ENCODE peak calls at places on chromosomes 13 and 19, in four cellular contexts. Z, E, N and K are unnamed samples.

GRCh38 chr13:114320065-114320464 is 5.8 kb downstream of the CHAMP1 start:
- DNase-seq in Z (peak; percentile 50), E (no peak), N (no peak), K (no peak)

GRCh38 chr19:50896591-50897190 is 14.5 kb downstream of the KLK4 start:
- DNase-seq in Z (peak; percentile 40), E (peak; percentile 26), N (peak; percentile 100), K (peak; percentile 60)

GRCh38 chr19:31140717-31141116 is 208.5 kb downstream of the TSHZ3 start:
- DNase-seq in Z (no peak), E (no peak), N (no peak), K (no peak)

GRCh38 chr19:17834350-17835181 is 13.2 kb downstream of the JAK3 start:
- DNase-seq in Z (peak; percentile 40), E (no peak), N (no peak), K (no peak)

GRCh38 chr13:51066091-51066831 is 44.8 kb downstream of the C13orf42 start:
- DNase-seq in Z (no peak), E (no peak), N (no peak), K (no peak)

GRCh38 chr13:27854606-27855005 is 62.3 kb downstream of the GSX1 start:
- DNase-seq in Z (no peak), E (no peak), N (no peak), K (no peak)

GRCh38 chr13:109182777-109183465 is 553.5 kb downstream of the MYO16 start:
- DNase-seq in Z (no peak), E (no peak), N (no peak), K (no peak)

GRCh38 chr13:45249662-45250061 is 48.8 kb upstream of the KCTD4 start:
- DNase-seq in Z (no peak), E (no peak), N (no peak), K (no peak)

GRCh38 chr19:54473071-54473941 is at the start of gene CDC42EP5:
- DNase-seq in Z (peak; percentile 58), E (no peak), N (no peak), K (no peak)

GRCh38 chr19:3852614-3853254 is 16.1 kb downstream of the ZFR2 start:
- DNase-seq in Z (peak; percentile 63), E (peak; percentile 31), N (no peak), K (peak; percentile 79)

GRCh38 chr19:42301646-42302204 is at the start of gene PRR19:
- DNase-seq in Z (peak; percentile 74), E (no peak), N (no peak), K (no peak)

GRCh38 chr13:98089826-98090225 is 53.1 kb upstream of the FARP1 start:
- DNase-seq in Z (no peak), E (no peak), N (no peak), K (no peak)

GRCh38 chr19:43455321-43456113 is 9.9 kb downstream of the LYPD3 start:
- DNase-seq in Z (no peak), E (no peak), N (no peak), K (no peak)

GRCh38 chr13:103516009-103516795 is 450.0 kb upstream of the SLC10A2 start:
- DNase-seq in Z (no peak), E (no peak), N (no peak), K (no peak)

GRCh38 chr19:51771369-51771768 is 10.4 kb downstream of the FPR2 start:
- DNase-seq in Z (no peak), E (no peak), N (no peak), K (no peak)

GRCh38 chr13:73171926-73172325 is 113.1 kb downstream of the KLF5 start:
- DNase-seq in Z (no peak), E (no peak), N (no peak), K (no peak)

GRCh38 chr19:49507803-49508494 is 4.5 kb upstream of the FCGRT start:
- DNase-seq in Z (no peak), E (no peak), N (no peak), K (no peak)
- TF ChIP-seq CEBPB in Z (no peak), E (peak; percentile 60), N (no peak), K (no peak)

GRCh38 chr19:38042132-38042531 is 135.1 kb downstream of the SIPA1L3 start:
- DNase-seq in Z (no peak), E (no peak), N (no peak), K (no peak)

GRCh38 chr19:38046254-38047047 is 139.4 kb downstream of the SIPA1L3 start:
- DNase-seq in Z (no peak), E (no peak), N (peak; percentile 80), K (no peak)

GRCh38 chr19:38044267-38045111 is 137.5 kb downstream of the SIPA1L3 start:
- DNase-seq in Z (no peak), E (no peak), N (no peak), K (no peak)

GRCh38 chr19:38045554-38046253 is 138.7 kb downstream of the SIPA1L3 start:
- DNase-seq in Z (no peak), E (no peak), N (no peak), K (no peak)

GRCh38 chr19:38043649-38044144 is 136.7 kb downstream of the SIPA1L3 start:
- DNase-seq in Z (no peak), E (no peak), N (no peak), K (no peak)
- TF ChIP-seq ZBTB33 in Z (no peak), E (no peak), N (no peak), K (no peak)

GRCh38 chr13:19863323-19864017 is at the start of gene ZMYM5:
- DNase-seq in Z (peak; percentile 95), E (peak; percentile 93), N (peak; percentile 95), K (peak; percentile 95)

GRCh38 chr13:19862511-19863313 is 737 bp downstream of the ZMYM5 start:
- DNase-seq in Z (peak; percentile 20), E (no peak), N (no peak), K (no peak)

GRCh38 chr13:19864018-19864338 is 529 bp upstream of the ZMYM5 start:
- DNase-seq in Z (peak; percentile 61), E (no peak), N (no peak), K (no peak)

GRCh38 chr13:19861762-19862161 is 1.7 kb downstream of the ZMYM5 start:
- DNase-seq in Z (no peak), E (no peak), N (no peak), K (no peak)

DNA sequence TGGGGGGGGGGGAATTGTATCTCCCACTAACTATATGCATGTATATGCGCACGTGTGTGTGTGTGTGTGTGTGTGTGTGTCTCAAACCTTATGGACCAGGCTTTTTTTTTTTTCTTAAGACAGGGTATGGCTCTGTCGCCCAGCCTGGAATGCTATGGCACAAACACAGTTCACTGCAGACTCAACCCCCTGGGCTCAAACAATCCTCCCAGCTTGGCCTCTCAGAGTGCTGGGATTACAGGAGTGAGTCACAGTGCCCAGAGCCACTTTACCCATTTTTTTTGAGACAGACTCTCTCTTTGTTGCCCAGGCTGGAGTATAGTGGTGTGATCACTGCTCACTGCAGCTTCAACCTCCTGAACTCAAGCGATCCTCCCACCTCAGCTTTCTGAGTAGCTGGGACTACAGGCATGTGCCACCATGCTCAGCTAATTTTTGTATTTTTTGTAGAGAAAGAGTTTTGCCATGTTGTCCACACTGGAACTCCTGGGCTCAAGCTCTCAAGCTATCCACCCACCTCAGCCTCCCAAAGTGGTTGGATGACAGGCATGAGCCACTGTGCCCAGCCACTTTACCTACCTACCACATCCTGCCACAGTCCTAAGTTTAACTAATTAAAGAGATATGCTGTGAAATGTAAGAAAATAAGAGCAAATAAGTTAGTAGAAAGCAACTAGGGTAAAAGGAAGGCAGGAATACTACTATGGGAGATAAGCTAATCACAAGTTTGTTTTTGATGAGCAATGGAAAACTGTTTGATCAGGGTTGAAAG is 2.4 kb downstream of the ZMYM5 start:
- DNase-seq in Z (no peak), E (peak; percentile 77), N (no peak), K (peak; percentile 80)
- TF ChIP-seq CEBPB in Z (no peak), E (no peak), N (no peak), K (no peak)

DNA sequence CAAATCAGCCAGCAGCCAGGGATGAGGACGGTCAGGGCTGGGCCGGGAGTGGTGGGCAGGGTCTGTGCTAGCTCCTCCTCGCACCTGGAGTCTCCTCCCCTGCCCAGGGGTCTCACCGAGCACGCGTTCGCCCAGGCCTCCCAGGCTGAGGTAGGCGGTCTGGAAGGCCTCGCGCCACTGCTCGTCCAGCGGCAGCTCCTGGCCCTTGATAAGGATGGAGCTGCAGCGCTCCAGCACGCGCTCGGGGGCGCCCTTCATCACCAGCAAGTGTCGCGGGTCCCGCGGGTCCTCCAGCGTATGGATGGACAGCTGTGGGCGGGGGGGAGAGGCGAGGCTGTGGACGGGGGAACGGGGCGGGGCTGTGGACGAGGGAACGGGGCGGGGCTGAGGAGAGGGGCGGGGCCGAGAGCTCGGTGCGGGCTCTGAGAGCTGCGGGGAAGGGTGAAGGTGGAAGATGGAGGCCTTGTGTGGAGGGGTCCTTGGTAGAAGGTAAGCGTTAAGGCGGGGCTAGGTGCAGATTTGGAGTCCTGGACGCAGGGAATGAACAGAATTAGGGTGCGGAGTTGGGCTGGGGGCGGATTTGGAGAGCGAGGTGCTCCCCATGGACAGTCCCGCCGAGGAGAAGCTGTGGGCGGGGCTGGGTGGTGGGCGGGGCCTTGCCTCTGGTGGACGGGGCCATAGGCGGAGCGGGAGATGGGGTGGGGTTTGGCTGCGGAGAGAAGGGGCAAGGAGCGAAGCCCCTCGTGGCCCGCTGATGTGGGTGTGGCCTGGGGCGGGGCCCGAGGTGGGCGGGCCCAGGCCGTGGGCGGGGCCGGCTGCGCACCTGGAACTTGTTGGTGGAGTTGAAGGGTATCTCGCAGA is 5.7 kb downstream of the ATP4A start:
- DNase-seq in Z (peak; percentile 92), E (no peak), N (no peak), K (peak; percentile 51)
- TF ChIP-seq ZBTB33 in Z (peak; percentile 75), E (peak; percentile 91), N (no peak), K (no peak)

GRCh38 chr13:43911283-43911682 is 31.6 kb downstream of the LACC1 start:
- DNase-seq in Z (no peak), E (no peak), N (no peak), K (no peak)

GRCh38 chr13:43916828-43917227 is 37.1 kb downstream of the LACC1 start:
- DNase-seq in Z (no peak), E (no peak), N (no peak), K (no peak)

GRCh38 chr13:43908156-43909126 is 28.7 kb downstream of the LACC1 start:
- DNase-seq in Z (no peak), E (peak; percentile 20), N (no peak), K (peak; percentile 37)

GRCh38 chr13:43915451-43915850 is 35.7 kb downstream of the LACC1 start:
- DNase-seq in Z (no peak), E (no peak), N (no peak), K (no peak)

DNA sequence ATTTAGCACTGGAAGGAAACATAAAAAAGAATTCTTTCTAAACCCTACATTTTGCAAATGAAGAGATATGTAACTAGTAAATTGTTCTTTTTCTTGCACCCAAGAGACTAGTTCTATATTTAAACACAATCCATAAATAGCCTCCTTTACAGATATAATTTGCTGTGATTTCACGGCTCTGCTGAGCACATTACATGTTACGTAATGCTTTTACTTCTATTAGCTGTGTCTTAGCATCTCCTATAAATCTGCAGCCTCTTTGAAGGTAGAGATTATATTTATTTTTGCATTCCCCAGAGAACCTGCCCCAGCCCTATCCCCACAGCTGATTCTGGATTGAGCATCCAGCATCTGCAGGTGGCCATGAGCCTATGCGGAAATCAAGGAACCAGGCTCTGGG is 32.2 kb downstream of the LACC1 start:
- DNase-seq in Z (no peak), E (no peak), N (no peak), K (no peak)
- TF ChIP-seq CEBPB in Z (no peak), E (no peak), N (no peak), K (no peak)